ENCODE peak calls at places on chromosomes 3 and 15, in four cellular contexts. C is cardiac muscle cell, X is A549, N is upper lobe of right lung. Y is an unnamed sample. For H3K4me1, the result is how much of the 10 kb centered on the place peaks cover.

GRCh38 chr3:195612075-195612800 is 28.5 kb upstream of the APOD start:
- DNase-seq in C (no peak), X (no peak), N (no peak), Y (peak)

GRCh38 chr3:151864423-151865101 is 8.9 kb upstream of the SUCNR1 start:
- DNase-seq in C (no peak), X (no peak), N (no peak), Y (peak)

GRCh38 chr3:52779411-52780297 is 2.3 kb downstream of the ITIH1 start:
- DNase-seq in C (no peak), X (no peak), N (peak), Y (no peak)

GRCh38 chr15:31483053-31483923 is 156.7 kb downstream of the KLF13 start:
- DNase-seq in C (peak), X (no peak), N (peak), Y (no peak)

GRCh38 chr3:107881517-107881916 is 209.3 kb downstream of the CD47 start:
- DNase-seq in C (no peak), X (no peak), N (no peak), Y (no peak)

GRCh38 chr3:58329922-58330413 is 2.7 kb upstream of the PXK start:
- DNase-seq in C (no peak), X (no peak), N (no peak), Y (no peak)

GRCh38 chr3:195236801-195237570 is 34.0 kb downstream of the XXYLT1 start:
- DNase-seq in C (no peak), X (no peak), N (peak), Y (no peak)

GRCh38 chr3:59880717-59881116 is 830.9 kb upstream of the CFAP20DC start:
- DNase-seq in C (no peak), X (no peak), N (no peak), Y (no peak)

GRCh38 chr15:100082761-100083402 is 258.9 kb downstream of the ADAMTS17 start:
- DNase-seq in C (no peak), X (no peak), N (no peak), Y (no peak)

GRCh38 chr15:76337739-76338554 is 1.4 kb downstream of the ISL2 start:
- DNase-seq in C (peak), X (no peak), N (no peak), Y (no peak)

GRCh38 chr15:99437315-99438221 is 128.2 kb upstream of the MEF2A start:
- DNase-seq in C (no peak), X (no peak), N (peak), Y (no peak)

GRCh38 chr3:117666316-117666715 is 956.7 kb downstream of the TUSC7 start:
- DNase-seq in C (no peak), X (no peak), N (no peak), Y (no peak)

GRCh38 chr15:49421991-49422390 is 1.1 kb upstream of the FGF7 start:
- DNase-seq in C (peak), X (no peak), N (peak), Y (peak)

GRCh38 chr3:25783661-25784512 is 644 bp upstream of the NGLY1 start:
- DNase-seq in C (peak), X (peak), N (no peak), Y (peak)

GRCh38 chr15:59689626-59690236 is 611 bp upstream of the BNIP2 start:
- DNase-seq in C (peak), X (no peak), N (peak), Y (peak)

GRCh38 chr3:5002871-5003247 is 23.6 kb downstream of the BHLHE40 start:
- DNase-seq in C (no peak), X (no peak), N (no peak), Y (no peak)
- H3K27ac ChIP-seq in C (no peak), X (no peak), N (no peak), Y (peak)

GRCh38 chr3:14524311-14524711 is 15.8 kb downstream of the GRIP2 start:
- DNase-seq in C (no peak), X (no peak), N (peak), Y (no peak)

GRCh38 chr3:14522768-14523167 is 17.4 kb downstream of the GRIP2 start:
- DNase-seq in C (no peak), X (no peak), N (peak), Y (no peak)

GRCh38 chr3:14523792-14524191 is 16.4 kb downstream of the GRIP2 start:
- DNase-seq in C (no peak), X (no peak), N (peak), Y (no peak)

GRCh38 chr3:14525685-14526631 is 14.2 kb downstream of the GRIP2 start:
- DNase-seq in C (no peak), X (no peak), N (peak), Y (peak)

GRCh38 chr3:14524920-14525660 is 15.1 kb downstream of the GRIP2 start:
- DNase-seq in C (no peak), X (no peak), N (peak), Y (no peak)
- H3K4me1 ChIP-seq in C (under half), X (under half), N (under half), Y (under half)

GRCh38 chr3:159340877-159341500 is 539.1 kb downstream of the MFSD1 start:
- DNase-seq in C (no peak), X (no peak), N (no peak), Y (no peak)

GRCh38 chr3:159346504-159346903 is 544.6 kb downstream of the MFSD1 start:
- DNase-seq in C (no peak), X (no peak), N (no peak), Y (no peak)
- TF ChIP-seq CTCF in C (no peak), X (no peak), N (no peak), Y (peak)

GRCh38 chr3:99365979-99366378 is 272.4 kb upstream of the COL8A1 start:
- DNase-seq in C (no peak), X (no peak), N (no peak), Y (no peak)
- H3K27ac ChIP-seq in C (no peak), X (no peak), N (no peak), Y (no peak)

GRCh38 chr3:141148169-141148568 is 83.5 kb upstream of the PXYLP1 start:
- DNase-seq in C (no peak), X (no peak), N (no peak), Y (no peak)

GRCh38 chr3:141150431-141150830 is 81.2 kb upstream of the PXYLP1 start:
- DNase-seq in C (no peak), X (no peak), N (no peak), Y (no peak)

GRCh38 chr3:141146979-141147470 is 84.6 kb upstream of the PXYLP1 start:
- DNase-seq in C (no peak), X (no peak), N (no peak), Y (no peak)

GRCh38 chr3:141148770-141149169 is 82.9 kb upstream of the PXYLP1 start:
- DNase-seq in C (no peak), X (no peak), N (no peak), Y (no peak)

DNA sequence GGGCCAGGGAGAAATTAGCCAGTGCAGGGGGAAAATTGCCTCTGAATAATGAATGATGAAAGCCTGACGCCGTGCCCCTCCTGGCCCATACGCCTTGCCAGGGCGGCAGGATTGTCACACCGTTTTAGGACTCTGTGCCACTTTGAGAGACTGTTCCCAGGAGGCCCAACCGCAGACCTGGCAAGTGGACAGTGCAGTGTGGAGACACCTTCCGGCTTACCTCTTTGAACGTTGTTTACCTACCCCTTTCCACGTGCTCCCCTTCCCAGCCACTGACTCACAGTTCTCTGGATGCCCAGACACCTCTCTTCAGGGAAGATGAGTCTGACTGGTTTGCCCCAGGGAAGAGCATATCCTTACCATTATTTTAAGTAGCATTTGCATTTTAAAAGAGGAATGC is 84.0 kb upstream of the PXYLP1 start:
- DNase-seq in C (no peak), X (no peak), N (no peak), Y (peak)
- H3K4me1 ChIP-seq in C (under half), X (under half), N (under half), Y (under half)

GRCh38 chr15:80878242-80878866 is 99.2 kb downstream of the CEMIP start:
- DNase-seq in C (no peak), X (no peak), N (no peak), Y (no peak)

GRCh38 chr15:80875568-80875967 is 96.4 kb downstream of the CEMIP start:
- DNase-seq in C (no peak), X (no peak), N (no peak), Y (no peak)

GRCh38 chr15:80878867-80879250 is 99.7 kb downstream of the CEMIP start:
- DNase-seq in C (no peak), X (no peak), N (no peak), Y (no peak)

GRCh38 chr15:80873568-80873967 is 94.4 kb downstream of the CEMIP start:
- DNase-seq in C (no peak), X (no peak), N (no peak), Y (no peak)

GRCh38 chr15:80876034-80876433 is 96.9 kb downstream of the CEMIP start:
- DNase-seq in C (peak), X (no peak), N (no peak), Y (no peak)
- TF ChIP-seq CTCF in C (no peak), X (no peak), N (no peak), Y (no peak)